ENCODE peak calls at places on chromosomes 3 and 15, in six cellular contexts. D, I, A, T, V and L are unnamed samples.

GRCh38 chr15:35705885-35706590 is 160.1 kb upstream of the DPH6 start:
- DNase-seq in D (no peak), I (no peak), A (no peak), T (no peak), V (no peak), L (no peak)

GRCh38 chr3:104291437-104291851 is 1075.3 kb upstream of the ALCAM start:
- DNase-seq in D (peak), I (no peak), A (no peak), T (no peak), V (peak), L (no peak)

GRCh38 chr3:188194327-188194726 is 40.4 kb downstream of the LPP start:
- DNase-seq in D (no peak), I (peak), A (no peak), T (no peak), V (no peak), L (no peak)

GRCh38 chr3:36477655-36478054 is 97.4 kb downstream of the STAC start:
- DNase-seq in D (no peak), I (no peak), A (no peak), T (no peak), V (no peak), L (no peak)

GRCh38 chr15:99015677-99016568 is 8.3 kb upstream of the PGPEP1L start:
- DNase-seq in D (peak), I (peak), A (peak), T (no peak), V (no peak), L (peak)

GRCh38 chr3:20051123-20051806 is 11.0 kb downstream of the KAT2B start:
- DNase-seq in D (no peak), I (no peak), A (no peak), T (no peak), V (no peak), L (no peak)

GRCh38 chr15:83940136-83940535 is 286.2 kb downstream of the ADAMTSL3 start:
- DNase-seq in D (no peak), I (no peak), A (no peak), T (no peak), V (no peak), L (no peak)

GRCh38 chr15:47432831-47433230 is 284.5 kb upstream of the SEMA6D start:
- DNase-seq in D (no peak), I (peak), A (no peak), T (no peak), V (no peak), L (no peak)

GRCh38 chr3:172449468-172450149 is 1.4 kb upstream of the GHSR start:
- DNase-seq in D (peak), I (no peak), A (peak), T (no peak), V (no peak), L (peak)

GRCh38 chr3:69997486-69998307 is 1.8 kb upstream of the SAMMSON start:
- DNase-seq in D (no peak), I (no peak), A (no peak), T (no peak), V (no peak), L (peak)

GRCh38 chr3:50139308-50139707 is 15.8 kb upstream of the SEMA3F start:
- DNase-seq in D (peak), I (no peak), A (peak), T (no peak), V (no peak), L (no peak)

GRCh38 chr15:25734680-25735355 is 128.3 kb downstream of the ATP10A start:
- DNase-seq in D (no peak), I (no peak), A (no peak), T (no peak), V (no peak), L (peak)

GRCh38 chr3:65568497-65568896 is 470.2 kb downstream of the MAGI1 start:
- DNase-seq in D (no peak), I (no peak), A (no peak), T (no peak), V (no peak), L (no peak)

GRCh38 chr15:93942140-93942808 is 289.1 kb upstream of the MCTP2 start:
- DNase-seq in D (no peak), I (no peak), A (no peak), T (no peak), V (peak), L (no peak)

GRCh38 chr3:148074916-148075315 is 622.8 kb upstream of the AGTR1 start:
- DNase-seq in D (no peak), I (no peak), A (no peak), T (no peak), V (no peak), L (peak)

GRCh38 chr15:89203705-89204273 is 17.6 kb downstream of the RLBP1 start:
- DNase-seq in D (no peak), I (no peak), A (no peak), T (no peak), V (no peak), L (no peak)

GRCh38 chr15:48577495-48577894 is 68.0 kb downstream of the FBN1 start:
- DNase-seq in D (no peak), I (no peak), A (no peak), T (no peak), V (peak), L (no peak)

GRCh38 chr3:142027713-142028112 is 121.6 kb downstream of the TFDP2 start:
- DNase-seq in D (peak), I (peak), A (peak), T (no peak), V (peak), L (peak)

GRCh38 chr15:101426761-101427333 is 62.7 kb downstream of the PCSK6 start:
- DNase-seq in D (no peak), I (no peak), A (no peak), T (no peak), V (no peak), L (no peak)

GRCh38 chr15:41367418-41367817 is 34.7 kb downstream of the NUSAP1 start:
- DNase-seq in D (no peak), I (no peak), A (no peak), T (no peak), V (no peak), L (no peak)

GRCh38 chr15:61030451-61030850 is 198.7 kb downstream of the RORA start:
- DNase-seq in D (no peak), I (no peak), A (no peak), T (no peak), V (no peak), L (no peak)

GRCh38 chr15:61033319-61033718 is 195.8 kb downstream of the RORA start:
- DNase-seq in D (no peak), I (no peak), A (no peak), T (no peak), V (no peak), L (no peak)

GRCh38 chr15:61034793-61035710 is 194.1 kb downstream of the RORA start:
- DNase-seq in D (no peak), I (no peak), A (no peak), T (no peak), V (no peak), L (peak)

GRCh38 chr15:61033938-61034792 is 194.9 kb downstream of the RORA start:
- DNase-seq in D (no peak), I (no peak), A (no peak), T (no peak), V (no peak), L (no peak)

GRCh38 chr15:61032600-61033286 is 196.4 kb downstream of the RORA start:
- DNase-seq in D (no peak), I (no peak), A (no peak), T (no peak), V (no peak), L (no peak)
- TF ChIP-seq EZH2phosphoT487 in D (no peak), I (no peak), A (no peak), T (no peak), V (no peak), L (no peak)

DNA sequence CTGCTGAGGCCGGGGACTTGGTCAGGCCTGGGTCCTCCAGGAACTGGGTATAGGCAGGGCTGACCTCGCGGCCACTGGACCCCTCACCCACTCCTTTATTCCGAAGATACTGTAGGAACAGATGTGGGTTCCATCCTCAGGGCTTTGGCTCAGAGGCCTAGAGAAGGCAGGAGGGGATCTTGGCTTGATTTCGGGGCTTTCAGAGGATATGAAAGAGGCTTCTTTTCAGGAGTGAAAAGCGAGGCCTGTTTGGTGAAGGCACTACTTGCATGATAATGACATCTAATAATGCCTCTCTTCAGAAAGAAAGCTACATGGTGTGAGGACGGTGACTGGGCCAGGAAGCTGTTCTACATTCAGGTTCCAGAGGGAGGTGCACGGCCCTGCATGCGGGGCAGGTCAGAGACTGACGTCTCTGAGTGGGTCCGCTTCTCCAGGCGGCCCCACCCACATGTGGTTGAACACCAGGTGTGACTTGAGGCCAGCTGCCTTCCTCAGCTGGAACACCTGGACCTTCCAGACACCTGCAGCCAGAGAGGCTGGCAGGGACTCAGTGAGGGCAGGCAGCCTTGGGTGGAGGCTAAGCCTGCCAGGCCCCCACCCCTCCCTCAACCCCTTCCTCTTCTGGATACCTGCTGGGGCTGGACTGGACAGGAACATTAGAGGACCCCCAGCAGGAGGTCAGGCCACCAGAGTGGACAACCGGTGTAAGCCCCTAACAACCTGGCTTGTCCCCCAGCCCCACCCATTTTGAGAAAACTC is 31.1 kb upstream of the HHATL start:
- DNase-seq in D (no peak), I (no peak), A (peak), T (no peak), V (peak), L (no peak)
- TF ChIP-seq EZH2phosphoT487 in D (no peak), I (no peak), A (no peak), T (no peak), V (no peak), L (no peak)

DNA sequence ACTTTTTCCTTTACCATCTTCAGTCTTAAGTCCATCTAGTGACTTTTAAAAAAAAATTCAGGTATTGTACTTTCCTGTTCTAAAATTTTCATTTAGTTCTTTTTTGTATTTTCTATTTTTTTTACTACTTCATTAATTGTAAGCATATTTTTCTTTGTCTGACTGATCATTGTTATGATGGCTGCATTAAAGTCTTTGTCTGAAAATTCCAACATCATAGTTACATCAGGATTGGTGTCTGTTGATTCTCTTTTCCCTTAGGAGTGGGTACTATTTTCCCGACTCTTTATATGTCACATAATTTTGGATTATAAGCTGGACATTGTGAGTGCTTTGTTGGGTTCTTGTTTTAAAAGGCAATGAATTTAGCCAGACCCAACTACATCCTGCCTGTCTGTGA is 34.9 kb upstream of the POLR2M start:
- DNase-seq in D (no peak), I (no peak), A (no peak), T (no peak), V (no peak), L (no peak)
- TF ChIP-seq EZH2phosphoT487 in D (no peak), I (no peak), A (no peak), T (no peak), V (no peak), L (no peak)

DNA sequence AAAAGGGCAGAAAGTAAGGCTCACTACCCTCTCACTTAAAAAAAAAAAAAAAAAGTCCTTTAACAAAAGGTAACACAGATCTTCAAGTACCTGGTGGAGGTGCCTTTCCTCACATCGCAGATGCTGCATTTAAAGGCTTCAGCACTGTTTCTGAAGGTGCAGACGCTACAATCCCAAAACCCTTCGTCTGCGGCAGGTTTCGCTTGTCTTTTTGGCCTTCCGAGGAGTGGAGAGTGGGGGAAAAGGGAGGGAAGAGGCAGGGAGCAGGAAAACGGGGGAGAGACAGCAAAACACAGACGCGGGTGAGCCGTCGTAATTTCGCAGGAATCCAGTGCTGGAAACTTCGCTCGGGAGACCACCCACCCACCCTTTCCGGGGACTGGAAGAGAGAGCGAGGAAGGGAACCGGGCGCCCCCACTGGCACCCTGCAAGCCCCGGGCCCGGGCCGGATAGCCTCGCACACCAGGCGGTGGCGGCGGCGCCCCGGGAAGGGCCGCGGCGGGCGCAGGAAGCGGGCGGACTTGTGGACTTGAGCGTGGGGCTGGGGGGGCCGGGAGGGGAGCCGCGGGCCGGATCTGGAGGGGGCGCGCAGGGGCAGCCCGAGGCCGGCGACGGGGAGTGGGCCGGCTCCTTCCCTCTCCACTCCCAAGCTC is 401.7 kb downstream of the SHQ1 start:
- DNase-seq in D (no peak), I (peak), A (peak), T (no peak), V (peak), L (no peak)
- TF ChIP-seq EZH2phosphoT487 in D (no peak), I (no peak), A (no peak), T (no peak), V (no peak), L (no peak)

DNA sequence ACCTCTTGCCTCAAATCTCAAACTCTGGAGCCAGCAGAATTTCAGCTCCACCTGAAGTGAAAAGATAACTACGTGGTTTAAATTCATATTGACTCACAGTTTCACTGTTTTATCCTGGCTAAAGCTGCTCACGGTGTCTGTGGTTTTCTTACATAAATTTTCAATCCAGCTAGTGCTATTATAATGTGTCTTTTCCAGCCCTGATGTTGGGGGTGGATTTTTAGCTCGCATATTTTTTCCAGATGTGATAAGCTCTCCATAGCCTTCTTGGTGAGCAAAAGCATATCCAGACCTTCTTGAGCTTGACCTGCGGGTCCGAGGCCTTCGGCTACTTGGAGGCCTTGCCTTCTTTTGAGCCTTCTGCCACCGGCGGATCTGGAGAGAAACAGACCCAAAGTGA is 239.3 kb downstream of the DTWD1 start:
- DNase-seq in D (no peak), I (no peak), A (no peak), T (no peak), V (no peak), L (no peak)
- TF ChIP-seq EZH2phosphoT487 in D (no peak), I (no peak), A (no peak), T (no peak), V (no peak), L (no peak)

DNA sequence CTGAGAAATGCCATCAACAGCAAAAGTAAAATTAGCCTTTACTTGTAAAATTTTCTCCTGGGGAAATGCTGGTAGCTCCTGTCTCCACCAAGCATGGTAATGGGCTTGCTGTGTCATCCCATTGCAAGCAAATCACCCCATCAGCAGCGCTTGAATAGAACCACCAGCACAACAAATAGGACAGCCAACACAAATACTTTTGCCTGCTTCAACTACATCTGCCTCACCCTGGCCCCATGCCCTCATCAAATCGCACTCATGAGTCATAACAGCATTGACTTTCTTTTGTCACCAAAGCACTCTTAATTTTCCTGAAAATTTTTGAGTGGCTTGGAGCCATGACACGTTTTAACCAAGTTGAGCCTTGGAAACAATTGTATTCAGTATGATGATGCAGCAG is 52.6 kb downstream of the ERC2 start:
- DNase-seq in D (no peak), I (peak), A (no peak), T (no peak), V (no peak), L (no peak)
- TF ChIP-seq EZH2phosphoT487 in D (no peak), I (no peak), A (no peak), T (no peak), V (no peak), L (no peak)

DNA sequence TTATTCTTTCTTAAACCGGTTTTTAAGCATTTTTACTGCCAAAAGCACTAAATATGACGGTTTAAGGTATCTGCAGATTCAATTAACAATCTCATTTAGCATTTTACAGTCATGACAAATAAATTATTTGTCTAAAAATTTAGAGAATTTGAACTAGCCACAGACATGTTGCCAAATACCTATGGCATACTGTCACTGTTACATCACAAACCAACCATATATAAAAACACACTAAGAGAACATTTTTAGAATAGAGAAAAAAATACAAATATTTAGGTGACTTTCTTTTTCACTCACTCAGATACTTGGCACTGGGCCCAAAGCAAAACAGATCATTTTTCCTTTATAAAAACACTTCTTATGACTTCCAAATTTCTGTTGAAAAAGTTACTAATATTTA is 644.6 kb downstream of the OTOL1 start:
- DNase-seq in D (no peak), I (peak), A (no peak), T (no peak), V (no peak), L (no peak)
- TF ChIP-seq EZH2phosphoT487 in D (no peak), I (no peak), A (no peak), T (no peak), V (no peak), L (no peak)

GRCh38 chr15:80459380-80459779 is 55.2 kb downstream of the ARNT2 start:
- DNase-seq in D (no peak), I (no peak), A (no peak), T (no peak), V (no peak), L (no peak)

GRCh38 chr15:80455051-80455648 is 51.0 kb downstream of the ARNT2 start:
- DNase-seq in D (no peak), I (peak), A (no peak), T (no peak), V (no peak), L (no peak)

GRCh38 chr15:80456517-80457497 is 52.6 kb downstream of the ARNT2 start:
- DNase-seq in D (no peak), I (no peak), A (no peak), T (no peak), V (no peak), L (no peak)

GRCh38 chr15:80457896-80458295 is 53.7 kb downstream of the ARNT2 start:
- DNase-seq in D (no peak), I (no peak), A (peak), T (no peak), V (no peak), L (no peak)

GRCh38 chr15:80455668-80456442 is 51.7 kb downstream of the ARNT2 start:
- DNase-seq in D (peak), I (peak), A (peak), T (peak), V (peak), L (peak)
- TF ChIP-seq EZH2phosphoT487 in D (no peak), I (no peak), A (no peak), T (no peak), V (no peak), L (no peak)